ENCODE peak calls at places on chromosomes 2 and 18, in ten cellular contexts. One of them, this sample, is unnamed.

GRCh38 chr2:216666461-216667233 is 28.7 kb downstream of the IGFBP5 start:
- DNase-seq in PC-9: peak
- DNase-seq in right cardiac atrium: peak
- DNase-seq in tibial nerve: peak
- DNase-seq in uterus: peak
- DNase-seq in fibroblast of lung: peak
- DNase-seq in A549: peak
- DNase-seq in GM23248: peak
- DNase-seq in left ventricle myocardium inferior: no peak
- DNase-seq in neuronal stem cell: peak
- DNase-seq in this sample: peak

GRCh38 chr2:40445467-40445866 is 6.4 kb downstream of the SLC8A1 start:
- DNase-seq in PC-9: no peak
- DNase-seq in right cardiac atrium: no peak
- DNase-seq in tibial nerve: no peak
- DNase-seq in uterus: no peak
- DNase-seq in fibroblast of lung: no peak
- DNase-seq in A549: no peak
- DNase-seq in GM23248: no peak
- DNase-seq in left ventricle myocardium inferior: no peak
- DNase-seq in neuronal stem cell: no peak
- DNase-seq in this sample: no peak

GRCh38 chr18:78769502-78770113 is 210.0 kb upstream of the SALL3 start:
- DNase-seq in PC-9: no peak
- DNase-seq in right cardiac atrium: no peak
- DNase-seq in tibial nerve: no peak
- DNase-seq in uterus: no peak
- DNase-seq in fibroblast of lung: no peak
- DNase-seq in A549: no peak
- DNase-seq in GM23248: no peak
- DNase-seq in left ventricle myocardium inferior: no peak
- DNase-seq in neuronal stem cell: no peak
- DNase-seq in this sample: no peak

GRCh38 chr2:75616933-75617332 is 29.6 kb upstream of the MRPL19 start:
- DNase-seq in PC-9: no peak
- DNase-seq in right cardiac atrium: no peak
- DNase-seq in tibial nerve: no peak
- DNase-seq in uterus: no peak
- DNase-seq in fibroblast of lung: no peak
- DNase-seq in A549: no peak
- DNase-seq in GM23248: no peak
- DNase-seq in left ventricle myocardium inferior: no peak
- DNase-seq in neuronal stem cell: no peak
- DNase-seq in this sample: no peak

GRCh38 chr18:11533513-11533890 is 75.9 kb upstream of the SLC35G4 start:
- DNase-seq in PC-9: no peak
- DNase-seq in right cardiac atrium: peak
- DNase-seq in tibial nerve: no peak
- DNase-seq in uterus: no peak
- DNase-seq in fibroblast of lung: no peak
- DNase-seq in A549: no peak
- DNase-seq in GM23248: no peak
- DNase-seq in left ventricle myocardium inferior: no peak
- DNase-seq in neuronal stem cell: no peak
- DNase-seq in this sample: no peak

GRCh38 chr18:79576686-79577351 is 102.8 kb upstream of the CTDP1 start:
- DNase-seq in PC-9: no peak
- DNase-seq in right cardiac atrium: peak
- DNase-seq in tibial nerve: peak
- DNase-seq in uterus: peak
- DNase-seq in fibroblast of lung: peak
- DNase-seq in A549: no peak
- DNase-seq in GM23248: peak
- DNase-seq in left ventricle myocardium inferior: peak
- DNase-seq in neuronal stem cell: no peak
- DNase-seq in this sample: no peak

GRCh38 chr18:36294031-36294430 is 3.5 kb upstream of the FHOD3 start:
- DNase-seq in PC-9: no peak
- DNase-seq in right cardiac atrium: no peak
- DNase-seq in tibial nerve: no peak
- DNase-seq in uterus: no peak
- DNase-seq in fibroblast of lung: no peak
- DNase-seq in A549: no peak
- DNase-seq in GM23248: peak
- DNase-seq in left ventricle myocardium inferior: no peak
- DNase-seq in neuronal stem cell: no peak
- DNase-seq in this sample: no peak

GRCh38 chr2:36410681-36411080 is 55.1 kb downstream of the CRIM1 start:
- DNase-seq in PC-9: no peak
- DNase-seq in right cardiac atrium: no peak
- DNase-seq in tibial nerve: no peak
- DNase-seq in uterus: no peak
- DNase-seq in fibroblast of lung: no peak
- DNase-seq in A549: no peak
- DNase-seq in GM23248: no peak
- DNase-seq in left ventricle myocardium inferior: no peak
- DNase-seq in neuronal stem cell: no peak
- DNase-seq in this sample: no peak

GRCh38 chr2:132448771-132449170 is 32.2 kb downstream of the GPR39 start:
- DNase-seq in PC-9: no peak
- DNase-seq in right cardiac atrium: no peak
- DNase-seq in tibial nerve: no peak
- DNase-seq in uterus: no peak
- DNase-seq in fibroblast of lung: peak
- DNase-seq in A549: peak
- DNase-seq in GM23248: peak
- DNase-seq in left ventricle myocardium inferior: no peak
- DNase-seq in neuronal stem cell: no peak
- DNase-seq in this sample: no peak

GRCh38 chr2:42369551-42370229 is 8.7 kb upstream of the COX7A2L start:
- DNase-seq in PC-9: no peak
- DNase-seq in right cardiac atrium: no peak
- DNase-seq in tibial nerve: no peak
- DNase-seq in uterus: no peak
- DNase-seq in fibroblast of lung: no peak
- DNase-seq in A549: no peak
- DNase-seq in GM23248: no peak
- DNase-seq in left ventricle myocardium inferior: no peak
- DNase-seq in neuronal stem cell: no peak
- DNase-seq in this sample: no peak

GRCh38 chr2:136386046-136386445 is 268.1 kb upstream of the CXCR4 start:
- DNase-seq in PC-9: no peak
- DNase-seq in right cardiac atrium: no peak
- DNase-seq in tibial nerve: no peak
- DNase-seq in uterus: no peak
- DNase-seq in fibroblast of lung: no peak
- DNase-seq in A549: no peak
- DNase-seq in GM23248: peak
- DNase-seq in left ventricle myocardium inferior: no peak
- DNase-seq in neuronal stem cell: no peak
- DNase-seq in this sample: no peak

GRCh38 chr2:869894-870293 is 80.8 kb upstream of the SNTG2 start:
- DNase-seq in PC-9: no peak
- DNase-seq in right cardiac atrium: no peak
- DNase-seq in tibial nerve: no peak
- DNase-seq in uterus: no peak
- DNase-seq in fibroblast of lung: no peak
- DNase-seq in A549: no peak
- DNase-seq in GM23248: no peak
- DNase-seq in left ventricle myocardium inferior: no peak
- DNase-seq in neuronal stem cell: no peak
- DNase-seq in this sample: no peak

GRCh38 chr2:239268549-239268948 is 132.3 kb downstream of the HDAC4 start:
- DNase-seq in PC-9: no peak
- DNase-seq in right cardiac atrium: no peak
- DNase-seq in tibial nerve: no peak
- DNase-seq in uterus: no peak
- DNase-seq in fibroblast of lung: no peak
- DNase-seq in A549: no peak
- DNase-seq in GM23248: no peak
- DNase-seq in left ventricle myocardium inferior: no peak
- DNase-seq in neuronal stem cell: no peak
- DNase-seq in this sample: no peak

GRCh38 chr2:64939332-64939917 is 49.8 kb upstream of the SLC1A4 start:
- DNase-seq in PC-9: no peak
- DNase-seq in right cardiac atrium: no peak
- DNase-seq in tibial nerve: no peak
- DNase-seq in uterus: no peak
- DNase-seq in fibroblast of lung: no peak
- DNase-seq in A549: no peak
- DNase-seq in GM23248: no peak
- DNase-seq in left ventricle myocardium inferior: no peak
- DNase-seq in neuronal stem cell: no peak
- DNase-seq in this sample: no peak
- H3K27ac ChIP-seq in PC-9: no peak
- H3K27ac ChIP-seq in right cardiac atrium: no peak
- H3K27ac ChIP-seq in tibial nerve: no peak
- H3K27ac ChIP-seq in uterus: no peak
- H3K27ac ChIP-seq in fibroblast of lung: no peak
- H3K27ac ChIP-seq in A549: no peak
- H3K27ac ChIP-seq in GM23248: no peak
- H3K27ac ChIP-seq in left ventricle myocardium inferior: no peak
- H3K27ac ChIP-seq in neuronal stem cell: no peak
- H3K27ac ChIP-seq in this sample: no peak

GRCh38 chr18:63159590-63159989 is 160.0 kb downstream of the BCL2 start:
- DNase-seq in PC-9: no peak
- DNase-seq in right cardiac atrium: no peak
- DNase-seq in tibial nerve: no peak
- DNase-seq in uterus: no peak
- DNase-seq in fibroblast of lung: no peak
- DNase-seq in A549: no peak
- DNase-seq in GM23248: no peak
- DNase-seq in left ventricle myocardium inferior: no peak
- DNase-seq in neuronal stem cell: no peak
- DNase-seq in this sample: no peak

GRCh38 chr18:63162271-63163014 is 157.1 kb downstream of the BCL2 start:
- DNase-seq in PC-9: no peak
- DNase-seq in right cardiac atrium: no peak
- DNase-seq in tibial nerve: no peak
- DNase-seq in uterus: no peak
- DNase-seq in fibroblast of lung: peak
- DNase-seq in A549: no peak
- DNase-seq in GM23248: peak
- DNase-seq in left ventricle myocardium inferior: no peak
- DNase-seq in neuronal stem cell: no peak
- DNase-seq in this sample: no peak

GRCh38 chr18:63161032-63161727 is 158.4 kb downstream of the BCL2 start:
- DNase-seq in PC-9: no peak
- DNase-seq in right cardiac atrium: no peak
- DNase-seq in tibial nerve: no peak
- DNase-seq in uterus: no peak
- DNase-seq in fibroblast of lung: no peak
- DNase-seq in A549: no peak
- DNase-seq in GM23248: no peak
- DNase-seq in left ventricle myocardium inferior: no peak
- DNase-seq in neuronal stem cell: no peak
- DNase-seq in this sample: no peak

GRCh38 chr18:63160172-63160995 is 159.2 kb downstream of the BCL2 start:
- DNase-seq in PC-9: no peak
- DNase-seq in right cardiac atrium: no peak
- DNase-seq in tibial nerve: no peak
- DNase-seq in uterus: no peak
- DNase-seq in fibroblast of lung: no peak
- DNase-seq in A549: no peak
- DNase-seq in GM23248: no peak
- DNase-seq in left ventricle myocardium inferior: no peak
- DNase-seq in neuronal stem cell: no peak
- DNase-seq in this sample: no peak

DNA sequence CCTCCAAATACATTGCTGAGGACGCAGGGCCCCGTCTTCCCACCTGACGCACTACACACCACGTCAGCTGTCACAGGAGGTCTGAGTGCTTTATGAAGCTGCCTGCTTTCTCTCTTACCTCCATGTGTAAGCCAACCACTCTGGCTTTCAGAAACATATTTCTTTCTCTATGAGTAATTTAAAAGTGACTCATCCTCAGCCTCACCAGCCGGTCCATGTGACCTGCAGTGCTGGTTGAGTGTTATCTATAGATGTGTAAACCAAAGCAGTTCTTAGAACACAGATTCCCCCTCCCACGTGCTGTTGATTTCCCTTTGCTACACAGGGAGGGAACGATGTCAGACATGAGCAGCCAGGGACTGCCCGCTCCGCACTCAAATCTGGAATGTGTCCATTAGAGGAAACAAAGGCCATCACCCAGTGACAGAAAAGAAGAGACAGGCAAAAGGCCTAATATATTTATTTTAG is 157.8 kb downstream of the BCL2 start:
- DNase-seq in PC-9: peak
- DNase-seq in right cardiac atrium: peak
- DNase-seq in tibial nerve: no peak
- DNase-seq in uterus: peak
- DNase-seq in fibroblast of lung: peak
- DNase-seq in A549: peak
- DNase-seq in GM23248: peak
- DNase-seq in left ventricle myocardium inferior: peak
- DNase-seq in neuronal stem cell: no peak
- DNase-seq in this sample: no peak
- H3K4me3 ChIP-seq in PC-9: no peak
- H3K4me3 ChIP-seq in right cardiac atrium: no peak
- H3K4me3 ChIP-seq in tibial nerve: no peak
- H3K4me3 ChIP-seq in uterus: no peak
- H3K4me3 ChIP-seq in fibroblast of lung: no peak
- H3K4me3 ChIP-seq in A549: no peak
- H3K4me3 ChIP-seq in GM23248: peak
- H3K4me3 ChIP-seq in left ventricle myocardium inferior: no peak
- H3K4me3 ChIP-seq in neuronal stem cell: no peak
- H3K4me3 ChIP-seq in this sample: no peak

GRCh38 chr2:127102464-127103242 is 4.3 kb downstream of the BIN1 start:
- DNase-seq in PC-9: no peak
- DNase-seq in right cardiac atrium: peak
- DNase-seq in tibial nerve: no peak
- DNase-seq in uterus: no peak
- DNase-seq in fibroblast of lung: no peak
- DNase-seq in A549: no peak
- DNase-seq in GM23248: no peak
- DNase-seq in left ventricle myocardium inferior: no peak
- DNase-seq in neuronal stem cell: no peak
- DNase-seq in this sample: no peak
- H3K27ac ChIP-seq in PC-9: no peak
- H3K27ac ChIP-seq in right cardiac atrium: no peak
- H3K27ac ChIP-seq in tibial nerve: peak
- H3K27ac ChIP-seq in uterus: peak
- H3K27ac ChIP-seq in fibroblast of lung: no peak
- H3K27ac ChIP-seq in A549: no peak
- H3K27ac ChIP-seq in GM23248: no peak
- H3K27ac ChIP-seq in left ventricle myocardium inferior: no peak
- H3K27ac ChIP-seq in neuronal stem cell: no peak
- H3K27ac ChIP-seq in this sample: no peak

DNA sequence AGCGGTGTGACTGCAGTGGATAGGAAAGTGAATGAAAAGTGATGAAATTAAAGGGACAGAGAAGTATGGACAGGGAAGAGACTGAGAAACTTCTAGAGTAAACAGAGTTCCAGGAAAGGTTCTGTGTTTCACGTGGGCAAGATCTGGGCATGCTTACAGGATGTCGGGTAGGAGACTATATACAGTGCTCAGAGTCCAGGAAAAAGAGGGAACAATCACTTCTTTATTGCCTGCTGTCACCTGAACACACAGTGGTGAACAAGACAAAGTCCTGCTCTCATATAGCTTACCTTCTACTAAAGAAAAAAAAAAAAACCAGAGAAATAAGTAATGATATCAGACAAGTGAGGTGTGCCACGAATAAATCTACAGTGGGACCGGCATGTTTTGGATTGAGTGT is 2.4 kb downstream of the LRPPRC start:
- DNase-seq in PC-9: no peak
- DNase-seq in right cardiac atrium: no peak
- DNase-seq in tibial nerve: no peak
- DNase-seq in uterus: no peak
- DNase-seq in fibroblast of lung: no peak
- DNase-seq in A549: no peak
- DNase-seq in GM23248: no peak
- DNase-seq in left ventricle myocardium inferior: no peak
- DNase-seq in neuronal stem cell: no peak
- DNase-seq in this sample: no peak
- H3K4me3 ChIP-seq in PC-9: peak
- H3K4me3 ChIP-seq in right cardiac atrium: no peak
- H3K4me3 ChIP-seq in tibial nerve: no peak
- H3K4me3 ChIP-seq in uterus: no peak
- H3K4me3 ChIP-seq in fibroblast of lung: no peak
- H3K4me3 ChIP-seq in A549: no peak
- H3K4me3 ChIP-seq in GM23248: no peak
- H3K4me3 ChIP-seq in left ventricle myocardium inferior: no peak
- H3K4me3 ChIP-seq in neuronal stem cell: no peak
- H3K4me3 ChIP-seq in this sample: no peak

This sample was measured in iPS DF 6.9.